ENCODE peak calls at places on chromosomes 3 and 15, in five cellular contexts. E is breast epithelium, A is HepG2, Q is HCT116, J is Panc1. F is an unnamed sample. For H3K36me3, the result is how much of the 10 kb centered on the place peaks cover.

GRCh38 chr15:43511012-43511885 is 6.2 kb upstream of the MAP1A start:
- DNase-seq in J (no peak), Q (peak), E (no peak), A (peak), F (no peak)

GRCh38 chr3:171018151-171018935 is 8.2 kb downstream of the SLC2A2 start:
- DNase-seq in E (no peak), A (no peak), J (no peak), Q (no peak), F (no peak)

GRCh38 chr15:58498821-58499580 is 67.2 kb downstream of the LIPC start:
- DNase-seq in E (no peak), Q (no peak), A (no peak), J (no peak), F (no peak)

GRCh38 chr3:195095704-195096036 is 175.3 kb downstream of the XXYLT1 start:
- DNase-seq in A (no peak), J (no peak), Q (no peak), E (peak), F (no peak)

GRCh38 chr3:180871901-180872300 is 40.6 kb upstream of the FXR1 start:
- DNase-seq in Q (no peak), A (no peak), J (no peak), E (no peak), F (no peak)

GRCh38 chr3:172171396-172172075 is 132.2 kb downstream of the FNDC3B start:
- DNase-seq in Q (no peak), A (no peak), E (no peak), J (no peak), F (no peak)

GRCh38 chr3:25479727-25480010 is 51.6 kb downstream of the RARB start:
- DNase-seq in Q (no peak), E (no peak), A (no peak), J (no peak), F (no peak)

GRCh38 chr15:51093488-51093864 is 1.2 kb downstream of the TNFAIP8L3 start:
- DNase-seq in Q (no peak), J (no peak), A (no peak), E (no peak), F (no peak)

GRCh38 chr3:127427169-127427655 is 139.4 kb upstream of the PRR20G start:
- DNase-seq in J (no peak), E (no peak), Q (no peak), A (no peak), F (no peak)

GRCh38 chr3:156694536-156694935 is 20.1 kb downstream of the TIPARP start:
- DNase-seq in A (no peak), Q (no peak), J (no peak), E (no peak), F (no peak)

GRCh38 chr3:107939621-107940236 is 151.1 kb downstream of the CD47 start:
- DNase-seq in J (no peak), E (no peak), Q (no peak), A (peak), F (no peak)

GRCh38 chr3:23804441-23805227 is 1.1 kb upstream of the UBE2E1 start:
- DNase-seq in Q (no peak), A (no peak), E (no peak), J (no peak), F (peak)

GRCh38 chr15:58864602-58865419 is 68.7 kb downstream of the SLTM start:
- DNase-seq in Q (no peak), E (no peak), A (peak), J (no peak), F (no peak)

GRCh38 chr15:40067921-40068624 is 29.1 kb upstream of the SRP14 start:
- DNase-seq in Q (no peak), E (no peak), A (no peak), J (no peak), F (no peak)

GRCh38 chr3:151798476-151798875 is 15.4 kb upstream of the AADAC start:
- DNase-seq in E (no peak), Q (no peak), J (no peak), A (no peak), F (no peak)

GRCh38 chr15:75727851-75728715 is 15.4 kb upstream of the CSPG4 start:
- DNase-seq in E (peak), J (no peak), Q (peak), A (peak), F (peak)

GRCh38 chr15:47586653-47587224 is 130.6 kb upstream of the SEMA6D start:
- DNase-seq in Q (no peak), A (no peak), E (no peak), J (no peak), F (peak)

GRCh38 chr3:186383026-186383993 is 21.3 kb upstream of the DGKG start:
- DNase-seq in Q (no peak), E (no peak), A (no peak), J (no peak), F (no peak)

GRCh38 chr15:31392761-31393401 is 66.2 kb downstream of the KLF13 start:
- DNase-seq in Q (no peak), E (no peak), A (no peak), J (no peak), F (peak)

GRCh38 chr3:184305577-184305976 is 6.5 kb downstream of the PSMD2 start:
- DNase-seq in A (no peak), J (no peak), Q (no peak), E (no peak), F (no peak)

GRCh38 chr3:151047636-151048035 is 37.8 kb upstream of the MED12L start:
- DNase-seq in J (no peak), A (no peak), Q (peak), E (no peak), F (no peak)

GRCh38 chr15:63553388-63553791 is 43.8 kb upstream of the FBXL22 start:
- DNase-seq in J (peak), Q (no peak), A (no peak), E (no peak), F (no peak)

GRCh38 chr3:1017879-1018278 is 74.9 kb upstream of the CNTN6 start:
- DNase-seq in E (no peak), Q (no peak), A (no peak), J (no peak), F (no peak)

GRCh38 chr3:111227216-111227615 is 155.6 kb downstream of the NECTIN3 start:
- DNase-seq in Q (no peak), E (no peak), A (no peak), J (no peak), F (no peak)

GRCh38 chr3:94440767-94441493 is 378.1 kb downstream of the NSUN3 start:
- DNase-seq in Q (no peak), A (peak), J (no peak), E (no peak), F (no peak)

GRCh38 chr15:100784493-100785180 is 95.0 kb upstream of the ALDH1A3 start:
- DNase-seq in Q (no peak), A (no peak), E (no peak), J (no peak), F (no peak)

GRCh38 chr15:89002281-89002761 is 85.9 kb upstream of the ABHD2 start:
- DNase-seq in J (no peak), A (peak), Q (no peak), E (no peak), F (peak)

GRCh38 chr3:78268716-78269668 is 1229.1 kb downstream of the ROBO2 start:
- DNase-seq in E (no peak), A (no peak), J (no peak), Q (no peak), F (no peak)

GRCh38 chr15:83498801-83499200 is 51.7 kb downstream of the SH3GL3 start:
- DNase-seq in A (no peak), Q (no peak), J (no peak), E (no peak), F (no peak)

GRCh38 chr15:69980311-69981059 is 117.2 kb downstream of the TLE3 start:
- DNase-seq in J (no peak), Q (no peak), E (no peak), A (no peak), F (no peak)

GRCh38 chr3:77795013-77795412 is 755.1 kb downstream of the ROBO2 start:
- DNase-seq in Q (no peak), A (no peak), E (no peak), J (no peak), F (peak)

GRCh38 chr3:179227349-179227748 is 23.6 kb downstream of the KCNMB3 start:
- DNase-seq in A (no peak), J (no peak), E (no peak), Q (peak), F (no peak)

GRCh38 chr3:158802399-158803023 is 657 bp downstream of the MFSD1 start:
- DNase-seq in J (no peak), E (no peak), Q (no peak), A (no peak), F (peak)

GRCh38 chr3:111012388-111013248 is 59.0 kb upstream of the NECTIN3 start:
- DNase-seq in E (no peak), J (no peak), A (peak), Q (peak), F (no peak)

GRCh38 chr3:33900809-33901505 is 102.5 kb downstream of the PDCD6IP start:
- DNase-seq in Q (no peak), J (no peak), E (no peak), A (no peak), F (no peak)

GRCh38 chr15:55791576-55792400 is 48.8 kb upstream of the PRTG start:
- DNase-seq in Q (no peak), J (no peak), E (no peak), A (no peak), F (no peak)

GRCh38 chr15:78082106-78082742 is 4.7 kb upstream of the TBC1D2B start:
- DNase-seq in A (no peak), E (no peak), J (no peak), Q (no peak), F (peak)

GRCh38 chr15:85854345-85855097 is 59.8 kb upstream of the KLHL25 start:
- DNase-seq in E (no peak), Q (peak), A (peak), J (no peak), F (peak)

DNA sequence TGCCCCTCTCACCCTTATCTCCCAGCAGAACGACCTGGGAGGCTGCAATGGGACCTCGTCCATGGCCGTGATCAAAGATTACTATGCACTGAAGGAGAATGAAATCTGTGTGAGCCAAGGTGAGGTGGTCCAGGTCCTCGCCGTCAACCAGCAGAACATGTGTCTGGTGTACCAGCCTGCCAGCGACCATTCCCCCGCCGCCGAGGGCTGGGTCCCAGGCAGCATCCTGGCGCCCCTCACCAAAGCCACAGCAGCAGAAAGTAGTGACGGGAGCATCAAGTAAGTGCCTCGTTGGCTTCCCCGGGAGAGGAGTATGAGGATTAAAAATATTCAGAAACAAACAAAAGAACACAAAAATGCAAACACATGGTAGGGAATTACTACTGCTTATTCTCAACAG is 55.9 kb upstream of the UMPS start:
- DNase-seq in J (no peak), Q (no peak), A (no peak), E (no peak), F (no peak)
- H3K36me3 ChIP-seq in J (under half), Q (under half), A (under half), E (under half), F (under half)

GRCh38 chr15:38362355-38362754 is 91.6 kb upstream of the FAM98B start:
- DNase-seq in A (no peak), J (no peak), Q (no peak), E (no peak), F (no peak)

GRCh38 chr15:38370079-38370478 is 83.8 kb upstream of the FAM98B start:
- DNase-seq in A (no peak), E (no peak), Q (no peak), J (no peak), F (no peak)

GRCh38 chr15:38373016-38373415 is 80.9 kb upstream of the FAM98B start:
- DNase-seq in A (no peak), E (no peak), Q (no peak), J (no peak), F (no peak)

DNA sequence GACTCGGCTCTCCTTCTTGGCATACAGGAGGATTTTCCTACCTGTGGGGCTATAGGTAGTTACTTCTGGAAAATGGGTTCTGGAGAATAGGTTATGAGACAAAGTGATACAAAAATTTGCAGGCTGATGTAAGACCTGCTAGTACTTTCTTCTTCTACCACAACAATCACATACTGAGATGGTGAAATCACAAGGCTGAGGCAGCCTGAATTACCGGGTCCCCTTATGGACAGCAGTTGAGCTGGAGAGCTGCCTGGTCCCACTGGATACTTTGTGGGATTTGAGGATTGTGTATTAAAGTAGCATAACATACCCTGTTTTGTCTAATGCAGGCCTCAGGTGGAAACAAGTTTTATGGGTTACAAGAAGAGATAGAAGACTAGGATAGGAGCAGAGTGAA is 86.5 kb upstream of the FAM98B start:
- DNase-seq in Q (no peak), E (no peak), J (no peak), A (no peak), F (no peak)
- TF ChIP-seq POLR2AphosphoS5 in Q (no peak), E (no peak), J (no peak), A (no peak), F (no peak)

DNA sequence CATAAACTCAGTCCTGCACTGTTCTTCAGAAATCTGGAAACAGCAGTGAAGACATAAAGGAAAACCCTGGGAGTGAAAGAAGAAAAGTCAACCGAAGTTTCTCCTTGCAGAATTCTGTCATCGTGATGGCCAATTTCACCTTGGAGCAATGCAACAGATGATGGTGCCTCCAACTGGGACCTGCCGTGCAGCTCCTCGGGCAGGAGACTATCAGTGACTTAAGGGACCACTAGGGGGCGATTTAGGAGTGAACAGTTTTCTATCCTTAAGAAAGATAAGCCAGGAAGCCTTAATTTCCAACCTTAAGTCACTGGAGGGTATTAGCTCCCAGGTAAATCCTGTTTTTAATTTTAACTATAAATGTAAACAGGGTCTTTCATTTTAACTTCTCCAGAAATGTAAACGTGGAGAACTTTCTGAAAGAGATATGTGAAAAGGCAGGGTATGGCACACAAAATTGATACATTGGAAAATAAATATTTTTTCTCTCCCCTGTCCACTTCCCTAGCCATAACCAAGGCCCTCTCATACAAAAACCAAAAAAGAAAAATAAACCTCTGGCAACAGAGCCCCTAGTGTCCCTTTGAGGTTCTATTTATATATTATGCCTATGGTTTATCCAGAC is 116.3 kb downstream of the PDZRN3 start:
- DNase-seq in E (no peak), Q (peak), J (peak), A (peak), F (peak)
- TF ChIP-seq CTCF in E (peak), Q (peak), J (peak), A (peak), F (peak)

DNA sequence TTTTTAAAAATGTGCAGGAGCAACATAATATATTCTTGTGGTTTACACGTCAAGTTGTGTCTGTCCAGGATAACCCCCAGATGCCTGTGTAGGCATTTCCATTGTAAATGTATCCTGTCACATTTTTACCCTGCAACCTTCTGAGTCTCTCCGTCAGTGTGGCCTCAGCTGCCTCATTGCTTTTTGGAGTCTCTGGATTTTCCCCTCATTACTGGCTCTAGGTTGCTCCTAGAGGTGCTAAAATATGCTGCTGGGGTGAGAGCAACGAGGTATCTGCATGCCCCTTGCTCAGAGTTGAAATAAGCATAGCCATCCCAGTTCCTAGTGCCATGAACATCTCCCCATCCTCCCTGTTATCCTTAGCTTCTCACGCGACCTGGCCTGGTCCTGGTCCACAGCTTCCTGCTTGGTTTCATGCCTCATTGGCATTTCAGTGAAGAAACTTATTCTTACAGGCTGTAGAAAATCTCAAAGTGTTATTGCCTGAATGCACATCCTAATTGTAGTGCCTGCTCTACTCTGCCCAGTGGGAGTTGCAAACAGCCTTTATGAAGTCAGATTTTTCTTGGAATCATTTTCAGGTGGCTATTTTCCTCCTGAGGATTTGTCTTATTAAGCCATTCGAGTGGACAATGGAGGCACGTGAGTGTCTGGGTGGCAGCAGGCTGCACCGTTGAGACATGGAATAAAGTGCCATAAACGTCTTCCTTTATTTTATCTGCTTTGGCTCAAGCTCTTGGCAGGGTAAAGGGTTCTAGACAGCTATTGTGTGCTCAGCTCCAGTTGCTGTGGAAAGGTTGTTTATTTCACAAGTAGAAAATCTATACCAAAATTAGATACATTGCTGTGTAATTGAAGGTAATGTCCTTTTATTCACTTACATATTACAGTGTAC is 33.2 kb downstream of the OXNAD1 start:
- DNase-seq in Q (no peak), A (no peak), E (no peak), J (no peak), F (no peak)
- H3K36me3 ChIP-seq in Q (under half), A (under half), E (under half), J (under half), F (under half)

DNA sequence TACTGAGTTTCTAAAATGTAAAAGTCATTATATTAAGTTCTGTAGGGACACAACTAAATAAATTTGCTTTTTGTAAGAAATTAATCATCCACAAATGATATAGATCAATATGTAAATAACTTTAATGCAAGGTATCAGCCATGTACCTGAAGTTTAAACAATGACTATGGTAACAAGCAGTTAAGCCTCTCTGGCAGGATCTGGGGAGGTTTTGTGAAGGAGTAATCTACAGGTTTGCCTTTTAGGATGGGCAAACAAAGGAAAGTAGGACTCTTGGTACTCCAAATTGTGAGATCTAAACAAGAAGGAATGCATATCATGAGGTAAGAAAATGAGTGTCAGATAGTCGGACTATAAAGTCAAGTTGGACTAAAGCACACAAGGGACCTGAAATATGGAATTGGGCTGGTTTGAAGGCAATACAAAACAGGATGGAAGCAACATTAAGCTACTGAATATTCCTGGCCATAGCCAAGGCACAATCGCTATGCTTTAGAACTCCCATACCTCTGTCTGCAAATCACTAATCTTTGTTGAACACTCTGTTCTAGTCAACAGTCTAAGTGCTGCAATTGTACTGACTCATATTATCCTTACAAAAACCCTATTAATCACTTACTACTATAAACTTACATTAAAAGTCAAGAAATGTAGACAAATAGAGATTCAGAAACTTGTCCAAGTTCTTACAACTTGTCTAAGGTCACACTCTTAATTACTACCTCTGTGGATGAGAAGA is 412.8 kb downstream of the DIPK2A start:
- DNase-seq in A (no peak), J (no peak), E (no peak), Q (no peak), F (no peak)
- TF ChIP-seq POLR2AphosphoS5 in A (no peak), J (no peak), E (no peak), Q (no peak), F (no peak)

DNA sequence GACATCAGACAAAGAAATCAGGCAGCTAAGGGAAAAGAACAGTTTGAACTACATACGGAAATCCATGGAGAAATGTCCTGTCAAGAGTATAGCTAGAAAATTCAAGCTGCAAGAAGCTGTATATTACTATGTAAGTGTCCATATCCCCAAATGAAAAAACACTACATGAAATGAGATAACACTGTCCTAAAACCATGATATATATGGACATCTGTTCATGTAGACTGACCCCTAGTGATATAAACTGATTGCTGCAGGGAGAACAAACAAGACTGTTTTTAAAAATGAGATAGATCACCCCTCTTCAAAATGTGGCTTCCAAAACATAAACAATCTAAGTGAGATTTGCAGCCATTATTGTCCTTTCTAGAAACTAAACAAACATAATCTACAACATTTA is 985.6 kb downstream of the EPHA3 start:
- DNase-seq in Q (no peak), J (no peak), E (no peak), A (peak), F (no peak)
- TF ChIP-seq CTCF in Q (peak), J (peak), E (peak), A (peak), F (peak)

GRCh38 chr3:58150800-58151199 is 60.0 kb downstream of the DNASE1L3 start:
- DNase-seq in Q (no peak), E (no peak), A (no peak), J (no peak), F (no peak)
- H3K36me3 ChIP-seq in Q (under half), E (under half), A (half or more), J (under half), F (half or more)

F was measured in transverse colon.